ENCODE peak calls at places on chromosomes 16 and 17, in four cellular contexts. One of them, this sample, is unnamed.

GRCh38 chr16:88803264-88803987 is at the start of gene CDT1:
- DNase-seq in SK-N-SH: peak
- DNase-seq in type B pancreatic cell: peak
- DNase-seq in breast epithelium: peak
- DNase-seq in this sample: no peak

GRCh38 chr17:7043544-7044268 is at the start of gene SLC16A11:
- DNase-seq in SK-N-SH: peak
- DNase-seq in type B pancreatic cell: no peak
- DNase-seq in breast epithelium: no peak
- DNase-seq in this sample: no peak

GRCh38 chr17:75645501-75645888 is 12.3 kb downstream of the SMIM5 start:
- DNase-seq in SK-N-SH: peak
- DNase-seq in type B pancreatic cell: no peak
- DNase-seq in breast epithelium: no peak
- DNase-seq in this sample: no peak

GRCh38 chr17:66540131-66540781 is 237.8 kb downstream of the PRKCA start:
- DNase-seq in SK-N-SH: peak
- DNase-seq in type B pancreatic cell: no peak
- DNase-seq in breast epithelium: no peak
- DNase-seq in this sample: no peak

GRCh38 chr16:79823644-79824043 is 223.1 kb upstream of the MAF start:
- DNase-seq in SK-N-SH: no peak
- DNase-seq in type B pancreatic cell: no peak
- DNase-seq in breast epithelium: no peak
- DNase-seq in this sample: no peak

GRCh38 chr17:78780852-78781338 is 1.2 kb downstream of the CYTH1 start:
- DNase-seq in SK-N-SH: no peak
- DNase-seq in type B pancreatic cell: no peak
- DNase-seq in breast epithelium: peak
- DNase-seq in this sample: no peak

GRCh38 chr16:17396762-17397498 is 73.8 kb downstream of the XYLT1 start:
- DNase-seq in SK-N-SH: peak
- DNase-seq in type B pancreatic cell: no peak
- DNase-seq in breast epithelium: no peak
- DNase-seq in this sample: no peak

GRCh38 chr17:9080296-9080914 is 59.1 kb downstream of the NTN1 start:
- DNase-seq in SK-N-SH: no peak
- DNase-seq in type B pancreatic cell: no peak
- DNase-seq in breast epithelium: no peak
- DNase-seq in this sample: no peak

GRCh38 chr17:75088465-75088895 is 726 bp downstream of the SLC16A5 start:
- DNase-seq in SK-N-SH: no peak
- DNase-seq in type B pancreatic cell: no peak
- DNase-seq in breast epithelium: peak
- DNase-seq in this sample: no peak

GRCh38 chr17:80832266-80832676 is 159.4 kb upstream of the CHMP6 start:
- DNase-seq in SK-N-SH: peak
- DNase-seq in type B pancreatic cell: no peak
- DNase-seq in breast epithelium: no peak
- DNase-seq in this sample: no peak

GRCh38 chr17:7548585-7549400 is at the start of gene TNFSF12:
- DNase-seq in SK-N-SH: peak
- DNase-seq in type B pancreatic cell: no peak
- DNase-seq in breast epithelium: peak
- DNase-seq in this sample: no peak

GRCh38 chr17:1473170-1473569 is 17.1 kb upstream of the CRK start:
- DNase-seq in SK-N-SH: no peak
- DNase-seq in type B pancreatic cell: no peak
- DNase-seq in breast epithelium: no peak
- DNase-seq in this sample: no peak

GRCh38 chr16:49986351-49987124 is 38.5 kb upstream of the CNEP1R1 start:
- DNase-seq in SK-N-SH: peak
- DNase-seq in type B pancreatic cell: no peak
- DNase-seq in breast epithelium: no peak
- DNase-seq in this sample: no peak

GRCh38 chr17:49035470-49036269 is 38.5 kb downstream of the IGF2BP1 start:
- DNase-seq in SK-N-SH: peak
- DNase-seq in type B pancreatic cell: no peak
- DNase-seq in breast epithelium: peak
- DNase-seq in this sample: no peak

GRCh38 chr16:10577305-10578202 is 2.8 kb downstream of the EMP2 start:
- DNase-seq in SK-N-SH: peak
- DNase-seq in type B pancreatic cell: no peak
- DNase-seq in breast epithelium: no peak
- DNase-seq in this sample: no peak

GRCh38 chr16:28192811-28193529 is 18.8 kb downstream of the XPO6 start:
- DNase-seq in SK-N-SH: no peak
- DNase-seq in type B pancreatic cell: no peak
- DNase-seq in breast epithelium: no peak
- DNase-seq in this sample: no peak

GRCh38 chr16:4385789-4386451 is 14.3 kb downstream of the VASN start:
- DNase-seq in SK-N-SH: peak
- DNase-seq in type B pancreatic cell: no peak
- DNase-seq in breast epithelium: no peak
- DNase-seq in this sample: no peak

GRCh38 chr17:17684901-17685774 is 3.9 kb downstream of the RAI1 start:
- DNase-seq in SK-N-SH: peak
- DNase-seq in type B pancreatic cell: no peak
- DNase-seq in breast epithelium: no peak
- DNase-seq in this sample: no peak

GRCh38 chr16:11666108-11667055 is 1.9 kb upstream of the SNN start:
- DNase-seq in SK-N-SH: no peak
- DNase-seq in type B pancreatic cell: no peak
- DNase-seq in breast epithelium: no peak
- DNase-seq in this sample: no peak

GRCh38 chr16:19179890-19180490 is 11.9 kb downstream of the SYT17 start:
- DNase-seq in SK-N-SH: peak
- DNase-seq in type B pancreatic cell: no peak
- DNase-seq in breast epithelium: no peak
- DNase-seq in this sample: no peak

GRCh38 chr16:52812945-52813556 is 239.6 kb downstream of the CHD9NB start:
- DNase-seq in SK-N-SH: no peak
- DNase-seq in type B pancreatic cell: no peak
- DNase-seq in breast epithelium: no peak
- DNase-seq in this sample: no peak

GRCh38 chr17:35554668-35555067 is 6.0 kb downstream of the SLFN14 start:
- DNase-seq in SK-N-SH: no peak
- DNase-seq in type B pancreatic cell: no peak
- DNase-seq in breast epithelium: no peak
- DNase-seq in this sample: no peak

GRCh38 chr16:1790611-1791255 is 2.8 kb downstream of the IGFALS start:
- DNase-seq in SK-N-SH: no peak
- DNase-seq in type B pancreatic cell: no peak
- DNase-seq in breast epithelium: no peak
- DNase-seq in this sample: no peak
- TF ChIP-seq CTCF in SK-N-SH: no peak
- TF ChIP-seq CTCF in type B pancreatic cell: no peak
- TF ChIP-seq CTCF in breast epithelium: no peak
- TF ChIP-seq CTCF in this sample: no peak

GRCh38 chr17:45758544-45758943 is 25.6 kb upstream of the CRHR1 start:
- DNase-seq in SK-N-SH: no peak
- DNase-seq in type B pancreatic cell: no peak
- DNase-seq in breast epithelium: no peak
- DNase-seq in this sample: no peak

GRCh38 chr17:45757431-45758218 is 26.5 kb upstream of the CRHR1 start:
- DNase-seq in SK-N-SH: no peak
- DNase-seq in type B pancreatic cell: no peak
- DNase-seq in breast epithelium: no peak
- DNase-seq in this sample: no peak

GRCh38 chr17:45755050-45755449 is 29.1 kb upstream of the CRHR1 start:
- DNase-seq in SK-N-SH: no peak
- DNase-seq in type B pancreatic cell: no peak
- DNase-seq in breast epithelium: no peak
- DNase-seq in this sample: no peak

GRCh38 chr17:45753645-45754225 is 30.4 kb upstream of the CRHR1 start:
- DNase-seq in SK-N-SH: no peak
- DNase-seq in type B pancreatic cell: no peak
- DNase-seq in breast epithelium: no peak
- DNase-seq in this sample: no peak

GRCh38 chr17:45756266-45756989 is 27.7 kb upstream of the CRHR1 start:
- DNase-seq in SK-N-SH: no peak
- DNase-seq in type B pancreatic cell: no peak
- DNase-seq in breast epithelium: no peak
- DNase-seq in this sample: no peak
- TF ChIP-seq CTCF in SK-N-SH: no peak
- TF ChIP-seq CTCF in type B pancreatic cell: no peak
- TF ChIP-seq CTCF in breast epithelium: no peak
- TF ChIP-seq CTCF in this sample: no peak

DNA sequence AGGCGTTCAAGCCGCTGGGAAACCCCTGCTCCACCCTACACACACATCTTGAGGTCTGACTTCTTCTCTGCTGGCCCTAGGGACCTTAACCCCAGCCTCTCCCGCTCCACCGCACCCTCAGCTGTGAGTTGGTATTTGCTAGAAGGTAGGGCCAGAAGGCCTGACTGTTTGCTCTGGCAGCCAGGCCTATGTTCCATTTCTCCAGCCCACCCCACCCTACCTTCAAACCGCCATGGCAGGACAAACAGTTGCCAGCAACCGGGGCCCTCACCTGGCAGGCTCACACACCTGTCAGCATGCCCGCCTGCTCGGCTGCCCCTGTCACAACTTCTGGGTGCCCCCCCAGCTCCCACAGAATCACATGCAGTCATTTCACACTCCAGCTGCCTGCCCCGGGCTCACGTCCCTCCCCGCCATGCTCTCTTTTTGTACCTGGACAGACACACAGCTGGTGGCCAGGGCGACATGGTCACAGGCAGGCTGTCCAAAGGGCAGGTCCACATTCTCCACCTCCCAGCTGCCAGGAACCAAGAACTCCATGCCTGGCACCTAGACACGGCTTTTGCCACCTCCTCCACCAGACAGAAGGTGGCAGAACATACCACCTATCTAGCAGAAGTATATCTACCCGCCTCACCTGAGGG is 2.6 kb upstream of the ATP2A3 start:
- DNase-seq in SK-N-SH: no peak
- DNase-seq in type B pancreatic cell: no peak
- DNase-seq in breast epithelium: no peak
- DNase-seq in this sample: no peak
- TF ChIP-seq CTCF in SK-N-SH: no peak
- TF ChIP-seq CTCF in type B pancreatic cell: no peak
- TF ChIP-seq CTCF in breast epithelium: no peak
- TF ChIP-seq CTCF in this sample: no peak

DNA sequence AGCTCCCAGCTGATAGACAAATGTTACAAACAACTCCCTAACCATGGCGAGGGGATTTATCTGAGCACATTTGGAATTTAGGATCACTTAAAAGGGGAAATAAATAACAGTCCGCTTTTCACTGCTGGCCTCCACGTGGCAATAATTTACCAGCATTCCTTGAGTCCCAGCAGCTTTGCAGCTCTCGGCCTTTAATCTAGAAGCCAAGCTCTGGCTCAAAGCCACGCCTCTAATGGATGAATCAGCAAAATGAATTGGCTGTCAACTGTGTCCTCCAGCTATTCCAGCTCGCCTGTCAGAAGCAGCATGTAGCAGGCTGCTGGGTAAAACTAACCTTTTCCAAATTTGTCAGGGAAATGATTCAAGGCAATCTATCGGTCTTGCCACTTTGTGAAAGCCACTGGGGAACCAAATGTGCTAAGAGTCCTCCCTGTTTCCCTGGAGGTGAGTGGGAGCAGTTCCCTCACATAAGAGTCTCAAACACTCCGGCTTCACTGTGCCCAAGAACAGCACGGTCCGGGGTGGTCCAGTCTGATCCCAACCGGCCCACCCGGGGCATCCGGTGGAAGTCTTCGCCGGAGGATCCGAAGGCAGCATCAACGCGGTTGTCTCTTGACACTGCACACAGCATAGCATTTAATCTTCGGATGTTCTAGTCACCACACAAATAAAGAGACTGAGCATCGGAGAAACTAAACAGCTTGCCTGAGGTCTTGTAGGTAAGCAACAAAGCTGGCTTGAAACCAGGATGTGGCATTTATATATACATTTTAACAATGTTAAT is 143.3 kb downstream of the PARN start:
- DNase-seq in SK-N-SH: peak
- DNase-seq in type B pancreatic cell: peak
- DNase-seq in breast epithelium: peak
- DNase-seq in this sample: no peak
- TF ChIP-seq CTCF in SK-N-SH: no peak
- TF ChIP-seq CTCF in type B pancreatic cell: no peak
- TF ChIP-seq CTCF in breast epithelium: peak
- TF ChIP-seq CTCF in this sample: no peak